ENCODE peak calls at places on chromosomes 16 and 17, in eight cellular contexts. Y is right atrium auricular region; O is CD8-positive, alpha-beta T cell; I is thoracic aorta; L is PC-3; H is ovary; C is IMR-90; Z is right lobe of liver. G is an unnamed sample.

GRCh38 chr17:7173687-7174602 is 5.2 kb downstream of the ASGR1 start:
- DNase-seq in Y (no peak), O (peak; percentile 54), I (no peak), L (no peak), H (peak; percentile 41), C (no peak), Z (peak; percentile 74), G (peak; percentile 63)

GRCh38 chr17:12996941-12997340 is 20.9 kb downstream of the ELAC2 start:
- DNase-seq in Y (no peak), O (no peak), I (no peak), L (no peak), H (no peak), C (no peak), Z (no peak), G (no peak)

GRCh38 chr16:27839419-27839818 is 224.1 kb downstream of the GSG1L start:
- DNase-seq in Y (no peak), O (no peak), I (no peak), L (peak; percentile 4), H (no peak), C (peak; percentile 7), Z (no peak), G (no peak)

GRCh38 chr16:3143189-3143588 is 8.4 kb downstream of the ZNF213 start:
- DNase-seq in Y (no peak), O (no peak), I (no peak), L (no peak), H (no peak), C (no peak), Z (peak; percentile 45), G (no peak)

GRCh38 chr16:3915438-3916250 is 35.1 kb upstream of the CREBBP start:
- DNase-seq in Y (no peak), O (no peak), I (no peak), L (no peak), H (no peak), C (no peak), Z (no peak), G (no peak)

GRCh38 chr16:67647681-67648080 is 2.7 kb downstream of the CARMIL2 start:
- DNase-seq in Y (no peak), O (no peak), I (no peak), L (no peak), H (no peak), C (no peak), Z (peak; percentile 41), G (no peak)

GRCh38 chr17:71147906-71148305 is 972.9 kb upstream of the SOX9 start:
- DNase-seq in Y (no peak), O (no peak), I (no peak), L (no peak), H (no peak), C (no peak), Z (no peak), G (no peak)

GRCh38 chr17:5544115-5544514 is 40.2 kb downstream of the NLRP1 start:
- DNase-seq in Y (no peak), O (no peak), I (no peak), L (no peak), H (no peak), C (no peak), Z (no peak), G (no peak)

GRCh38 chr16:702341-702740 is 3.3 kb downstream of the FBXL16 start:
- DNase-seq in Y (no peak), O (no peak), I (no peak), L (no peak), H (no peak), C (no peak), Z (no peak), G (no peak)

GRCh38 chr16:8047711-8048110 is 542.6 kb downstream of the TMEM114 start:
- DNase-seq in Y (no peak), O (no peak), I (no peak), L (no peak), H (no peak), C (no peak), Z (no peak), G (no peak)

DNA sequence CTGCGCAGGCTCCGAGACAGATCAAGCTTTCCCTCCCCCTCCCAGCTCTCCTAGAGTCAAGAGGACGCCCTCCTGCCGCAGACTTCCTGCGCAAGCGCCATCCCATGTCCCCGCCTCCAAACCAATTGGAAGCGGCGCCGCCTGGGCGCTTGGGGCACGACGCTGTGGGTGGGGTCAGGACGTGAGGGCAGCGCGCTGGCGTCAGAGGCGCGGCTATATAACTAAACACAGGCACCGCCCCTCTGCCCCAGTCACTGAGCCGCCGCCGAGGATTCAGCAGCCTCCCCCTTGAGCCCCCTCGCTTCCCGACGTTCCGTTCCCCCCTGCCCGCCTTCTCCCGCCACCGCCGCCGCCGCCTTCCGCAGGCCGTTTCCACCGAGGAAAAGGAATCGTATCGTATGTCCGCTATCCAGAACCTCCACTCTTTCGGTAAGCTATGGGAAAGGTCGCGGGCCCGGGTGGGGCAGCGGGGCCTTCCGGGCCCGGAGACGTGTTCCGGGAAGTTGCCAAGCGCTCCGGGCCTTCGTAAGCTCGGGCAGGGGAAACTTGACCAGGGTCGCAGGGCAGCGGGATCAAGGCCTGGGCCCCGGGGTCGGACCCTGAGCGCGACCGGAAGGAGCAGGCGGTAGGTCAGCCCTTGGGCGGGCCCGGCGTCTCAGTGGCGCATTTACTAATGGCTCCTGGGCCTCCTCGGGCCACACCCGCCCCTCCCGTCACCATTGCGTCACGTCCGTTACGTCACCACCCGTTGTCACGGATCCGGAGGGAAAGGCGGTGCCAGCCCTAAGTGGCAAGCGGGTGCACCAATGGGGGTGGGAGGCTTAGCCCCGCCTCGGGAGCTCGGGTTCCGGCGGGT is at the start of gene EIF1:
- DNase-seq in Y (peak; percentile 100), O (peak; percentile 100), I (peak; percentile 99), L (peak; percentile 98), H (peak; percentile 100), C (peak; percentile 99), Z (peak; percentile 100), G (peak; percentile 99)
- TF ChIP-seq CTCF in Y (no peak), O (no peak), I (no peak), L (no peak), H (no peak), C (no peak), Z (no peak), G (no peak)

DNA sequence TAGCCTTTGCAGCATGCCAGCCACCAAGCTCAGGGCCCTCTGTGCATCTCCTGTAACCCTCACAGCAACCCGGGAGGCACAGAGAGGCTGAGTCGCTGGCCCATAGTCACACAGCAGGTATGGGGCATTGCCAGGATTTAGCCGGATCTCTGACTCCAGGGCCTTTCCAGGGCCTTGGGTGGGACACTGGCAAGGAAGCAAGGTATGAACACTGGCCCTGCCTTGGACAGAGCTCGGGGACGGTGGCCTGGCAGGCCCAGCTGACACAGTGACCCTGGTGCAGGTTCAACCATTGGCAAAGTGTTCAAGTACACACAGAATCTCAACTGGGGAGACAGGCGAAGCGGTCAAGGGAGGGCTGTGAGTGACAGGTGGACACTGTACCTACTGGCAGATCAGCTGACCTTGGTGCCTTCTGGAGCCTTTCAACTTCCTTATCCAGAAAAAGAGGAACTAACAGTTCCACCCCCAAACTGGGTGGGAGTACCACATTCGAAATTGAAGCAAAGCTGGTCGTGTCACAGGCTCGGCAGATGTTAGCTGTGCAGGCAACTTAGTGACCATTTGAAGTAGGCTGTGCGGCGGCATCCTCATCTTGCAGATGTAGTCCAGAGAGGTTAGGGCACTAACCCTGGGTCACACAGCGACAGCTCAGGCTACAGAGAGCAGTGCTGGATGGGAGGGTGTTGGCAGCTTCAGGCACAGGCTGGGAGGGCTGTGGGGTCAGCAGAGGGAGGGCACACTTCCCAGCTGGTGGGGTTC is 287.4 kb downstream of the SEC14L1 start:
- DNase-seq in Y (no peak), O (peak; percentile 18), I (no peak), L (no peak), H (no peak), C (no peak), Z (no peak), G (no peak)
- H3K27ac ChIP-seq in Y (peak overlapping the region; percentile 77), O (no peak overlapping the region), I (no peak overlapping the region), L (peak overlapping the region; percentile 87), H (peak overlapping the region; percentile 20), C (peak overlapping the region; percentile 59), Z (peak overlapping the region; percentile 24), G (peak overlapping the region; percentile 82)

GRCh38 chr17:45430006-45430737 is 2.5 kb downstream of the ARHGAP27 start:
- DNase-seq in Y (no peak), O (no peak), I (no peak), L (no peak), H (no peak), C (no peak), Z (no peak), G (no peak)
- H3K4me1 ChIP-seq in Y (no peaks in the 10 kb centered on the region), O (peaks cover 20% of the 10 kb centered on the region), I (peaks cover 45% of the 10 kb centered on the region), L (peaks cover 42% of the 10 kb centered on the region), H (peaks cover 4% of the 10 kb centered on the region), C (peaks cover 6% of the 10 kb centered on the region), Z (no peaks in the 10 kb centered on the region), G (peaks cover 62% of the 10 kb centered on the region)

GRCh38 chr17:76472726-76473125 is 5.3 kb downstream of the AANAT start:
- DNase-seq in Y (no peak), O (no peak), I (no peak), L (no peak), H (no peak), C (no peak), Z (no peak), G (no peak)

GRCh38 chr17:76474894-76475293 is 7.5 kb downstream of the AANAT start:
- DNase-seq in Y (no peak), O (no peak), I (no peak), L (no peak), H (no peak), C (no peak), Z (no peak), G (no peak)

GRCh38 chr17:76474238-76474637 is 6.8 kb downstream of the AANAT start:
- DNase-seq in Y (no peak), O (no peak), I (no peak), L (no peak), H (no peak), C (no peak), Z (peak; percentile 42), G (no peak)

GRCh38 chr17:76472258-76472645 is 4.8 kb downstream of the AANAT start:
- DNase-seq in Y (no peak), O (no peak), I (no peak), L (no peak), H (no peak), C (no peak), Z (no peak), G (no peak)

DNA sequence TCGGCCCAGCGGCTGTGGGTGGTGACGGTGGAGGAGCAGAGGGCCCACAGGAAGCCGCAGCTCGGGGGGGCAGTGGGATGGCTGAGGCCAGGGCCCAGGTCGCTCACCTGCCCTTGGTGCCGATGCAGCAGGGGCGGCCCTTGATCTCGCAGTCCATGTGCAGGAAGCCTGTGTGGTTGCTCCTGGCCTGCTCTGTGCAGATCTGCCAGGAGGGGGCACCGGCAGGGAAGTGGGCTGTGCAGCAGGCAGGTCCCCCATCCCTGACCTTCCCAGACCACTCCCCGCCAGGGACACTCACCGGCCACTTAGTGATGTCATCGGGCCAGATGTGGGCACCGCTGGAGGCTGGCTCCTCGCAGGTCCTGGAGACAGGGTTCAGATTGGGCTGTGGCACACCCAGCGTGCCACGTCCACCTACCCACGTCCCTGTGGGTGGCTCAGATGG is 6.2 kb downstream of the AANAT start:
- DNase-seq in Y (no peak), O (no peak), I (no peak), L (no peak), H (no peak), C (no peak), Z (peak; percentile 51), G (no peak)
- TF ChIP-seq CTCF in Y (peak; percentile 18), O (no peak), I (no peak), L (peak; percentile 62), H (no peak), C (peak; percentile 35), Z (peak; percentile 12), G (no peak)

GRCh38 chr17:410674-411401 is 58.2 kb upstream of the RPH3AL start:
- DNase-seq in Y (no peak), O (peak; percentile 95), I (no peak), L (no peak), H (no peak), C (peak; percentile 12), Z (no peak), G (no peak)
- H3K27ac ChIP-seq in Y (peak overlapping the region; percentile 84), O (peak overlapping the region; percentile 89), I (no peak overlapping the region), L (no peak overlapping the region), H (peak overlapping the region; percentile 81), C (peak overlapping the region; percentile 23), Z (peak overlapping the region; percentile 39), G (peak overlapping the region; percentile 68)

GRCh38 chr16:47465919-47466630 is 4.9 kb downstream of the PHKB start:
- DNase-seq in Y (no peak), O (no peak), I (no peak), L (no peak), H (no peak), C (no peak), Z (no peak), G (no peak)
- H3K4me1 ChIP-seq in Y (no peaks in the 10 kb centered on the region), O (peaks cover 18% of the 10 kb centered on the region), I (peaks cover 34% of the 10 kb centered on the region), L (peaks cover 11% of the 10 kb centered on the region), H (peaks cover 5% of the 10 kb centered on the region), C (no peaks in the 10 kb centered on the region), Z (no peaks in the 10 kb centered on the region), G (no peaks in the 10 kb centered on the region)

G was measured in tibial artery.